ENCODE peak calls at places on chromosomes 3 and 15, in five cellular contexts. U, G, T, W and A are unnamed samples.

GRCh38 chr3:61627768-61628185 is 66.4 kb downstream of the PTPRG start:
- DNase-seq in U (no peak), G (no peak), T (no peak), W (no peak), A (peak; percentile 50)

GRCh38 chr3:64257096-64257755 is 32.0 kb upstream of the PRICKLE2 start:
- DNase-seq in U (no peak), G (no peak), T (no peak), W (no peak), A (no peak)

GRCh38 chr3:169362872-169363271 is 300.6 kb downstream of the MECOM start:
- DNase-seq in U (no peak), G (no peak), T (no peak), W (no peak), A (no peak)

GRCh38 chr3:169246158-169246557 is 417.4 kb downstream of the MECOM start:
- DNase-seq in U (no peak), G (no peak), T (no peak), W (no peak), A (no peak)

GRCh38 chr3:197454014-197454413 is 101.8 kb downstream of the BDH1 start:
- DNase-seq in U (no peak), G (no peak), T (peak; percentile 16), W (no peak), A (no peak)

GRCh38 chr15:29636921-29637320 is 185.3 kb downstream of the TJP1 start:
- DNase-seq in U (no peak), G (no peak), T (no peak), W (no peak), A (no peak)

GRCh38 chr15:72532991-72533601 is 59.0 kb downstream of the ARIH1 start:
- DNase-seq in U (no peak), G (no peak), T (no peak), W (peak; percentile 68), A (no peak)

GRCh38 chr15:48352474-48353072 is 21.3 kb downstream of the DUT start:
- DNase-seq in U (peak; percentile 32), G (peak; percentile 64), T (peak; percentile 56), W (peak; percentile 81), A (peak; percentile 55)

GRCh38 chr15:99511865-99512632 is 53.7 kb upstream of the MEF2A start:
- DNase-seq in U (no peak), G (no peak), T (no peak), W (no peak), A (no peak)

GRCh38 chr15:80576519-80577090 is 118.5 kb upstream of the ABHD17C start:
- DNase-seq in U (no peak), G (no peak), T (no peak), W (peak; percentile 26), A (no peak)

GRCh38 chr15:98729446-98730042 is 81.2 kb downstream of the IGF1R start:
- DNase-seq in U (no peak), G (no peak), T (no peak), W (no peak), A (no peak)

GRCh38 chr3:169250000-169250399 is 413.5 kb downstream of the MECOM start:
- DNase-seq in U (no peak), G (no peak), T (no peak), W (no peak), A (no peak)

GRCh38 chr3:10116138-10116460 is 624 bp downstream of the BRK1 start:
- DNase-seq in U (no peak), G (no peak), T (no peak), W (no peak), A (peak; percentile 43)

GRCh38 chr3:12984023-12984823 is 89.0 kb downstream of the IQSEC1 start:
- DNase-seq in U (no peak), G (peak; percentile 73), T (peak; percentile 83), W (peak; percentile 94), A (peak; percentile 52)

GRCh38 chr3:25915673-25916072 is 125.8 kb downstream of the OXSM start:
- DNase-seq in U (no peak), G (no peak), T (no peak), W (no peak), A (no peak)

GRCh38 chr3:168604767-168605166 is 509.0 kb upstream of the GOLIM4 start:
- DNase-seq in U (no peak), G (no peak), T (no peak), W (no peak), A (no peak)

GRCh38 chr3:63791974-63792373 is 27.1 kb upstream of the C3orf49 start:
- DNase-seq in U (no peak), G (no peak), T (peak; percentile 18), W (no peak), A (peak; percentile 41)

GRCh38 chr3:87088984-87089841 is 98.3 kb upstream of the VGLL3 start:
- DNase-seq in U (no peak), G (peak; percentile 46), T (peak; percentile 94), W (no peak), A (peak; percentile 67)

GRCh38 chr3:190261740-190262139 is 60.5 kb downstream of the CLDN1 start:
- DNase-seq in U (no peak), G (no peak), T (no peak), W (no peak), A (no peak)

GRCh38 chr3:43995078-43995928 is 246.4 kb upstream of the TOPAZ1 start:
- DNase-seq in U (no peak), G (no peak), T (no peak), W (peak; percentile 76), A (no peak)